ENCODE peak calls at places on chromosomes 7 and 10, in eight cellular contexts. Y is A549, G is gastrocnemius medialis, Q is ovary, E is testis, C is suprapubic skin, O is heart left ventricle, T is transverse colon. J is an unnamed sample.

GRCh38 chr7:35723011-35723410 is 28.1 kb upstream of the HERPUD2 start:
- DNase-seq in O (no peak), G (no peak), Q (no peak), Y (peak; percentile 39), E (no peak), T (no peak), C (no peak), J (no peak)

GRCh38 chr10:52187521-52188258 is 126.4 kb upstream of the DKK1 start:
- DNase-seq in O (no peak), T (no peak), Y (no peak), G (no peak), Q (no peak), E (no peak), C (no peak), J (no peak)

GRCh38 chr10:114487815-114488536 is 83.7 kb upstream of the AFAP1L2 start:
- DNase-seq in E (no peak), Y (no peak), G (no peak), Q (no peak), O (no peak), C (no peak), T (no peak), J (no peak)

GRCh38 chr10:52194188-52194587 is 119.9 kb upstream of the DKK1 start:
- DNase-seq in E (no peak), T (no peak), O (no peak), Y (no peak), C (no peak), G (no peak), Q (no peak), J (no peak)

GRCh38 chr10:7354330-7355047 is 56.3 kb downstream of the SFMBT2 start:
- DNase-seq in G (no peak), E (no peak), C (no peak), T (no peak), O (no peak), Q (no peak), Y (peak; percentile 85), J (no peak)

GRCh38 chr7:116984917-116985316 is 31.6 kb downstream of the ST7 start:
- DNase-seq in T (no peak), Y (peak; percentile 22), E (no peak), O (no peak), Q (no peak), G (no peak), C (no peak), J (no peak)

GRCh38 chr10:75469018-75469616 is 37.7 kb downstream of the LRMDA start:
- DNase-seq in Y (peak; percentile 78), E (peak; percentile 30), T (peak; percentile 13), Q (peak; percentile 79), O (peak; percentile 33), G (peak; percentile 62), C (no peak), J (no peak)

GRCh38 chr7:18901881-18902280 is 215.6 kb downstream of the TWIST1 start:
- DNase-seq in C (no peak), T (no peak), O (no peak), Y (no peak), Q (no peak), E (no peak), G (no peak), J (no peak)

GRCh38 chr10:14712991-14713422 is 61.7 kb downstream of the FAM107B start:
- DNase-seq in Q (no peak), T (no peak), O (no peak), Y (peak; percentile 10), C (no peak), E (no peak), G (no peak), J (no peak)

GRCh38 chr10:128727114-128727513 is 600.9 kb upstream of the MKI67 start:
- DNase-seq in Q (no peak), C (no peak), G (no peak), Y (no peak), T (no peak), O (no peak), E (no peak), J (no peak)

GRCh38 chr7:140478361-140479061 is 794 bp downstream of the MKRN1 start:
- DNase-seq in E (peak; percentile 36), T (peak; percentile 43), O (peak; percentile 45), Q (peak; percentile 43), G (peak; percentile 23), Y (peak; percentile 13), C (peak; percentile 79), J (no peak)

GRCh38 chr10:48457949-48458661 is 146.8 kb downstream of the ARHGAP22 start:
- DNase-seq in Q (no peak), T (no peak), E (no peak), G (no peak), Y (no peak), O (no peak), C (peak; percentile 73), J (no peak)

GRCh38 chr7:132080967-132081668 is 495.2 kb downstream of the PLXNA4 start:
- DNase-seq in Y (no peak), C (no peak), Q (peak; percentile 23), E (peak; percentile 27), G (peak; percentile 55), T (peak; percentile 17), O (no peak), J (no peak)

GRCh38 chr7:148916186-148916585 is 32.1 kb upstream of the EZH2 start:
- DNase-seq in E (no peak), T (no peak), O (no peak), Q (no peak), Y (no peak), G (no peak), C (no peak), J (no peak)

GRCh38 chr10:58645762-58646161 is 133.1 kb downstream of the BICC1 start:
- DNase-seq in Y (no peak), E (no peak), C (no peak), O (no peak), G (no peak), T (no peak), Q (no peak), J (no peak)

GRCh38 chr10:117413928-117414618 is 38.8 kb upstream of the PDZD8 start:
- DNase-seq in O (no peak), Y (peak; percentile 71), G (no peak), E (no peak), T (no peak), C (no peak), Q (no peak), J (no peak)

GRCh38 chr10:33734393-33735110 is 400.1 kb upstream of the NRP1 start:
- DNase-seq in O (no peak), G (no peak), C (no peak), E (no peak), Y (no peak), Q (no peak), T (no peak), J (no peak)

GRCh38 chr10:97159906-97160305 is 25.9 kb downstream of the SLIT1 start:
- DNase-seq in Y (no peak), T (no peak), G (no peak), E (no peak), O (no peak), C (no peak), Q (no peak), J (no peak)

GRCh38 chr10:132058111-132058745 is 7.5 kb upstream of the JAKMIP3 start:
- DNase-seq in G (no peak), Y (no peak), E (no peak), T (no peak), O (no peak), Q (no peak), C (no peak), J (no peak)

GRCh38 chr7:1569833-1570632 is at the start of gene PSMG3:
- DNase-seq in G (peak; percentile 87), T (peak; percentile 93), E (peak; percentile 94), Q (peak; percentile 90), Y (peak; percentile 92), O (peak; percentile 96), C (peak; percentile 96), J (peak; percentile 47)

GRCh38 chr7:1572111-1572510 is 2.3 kb upstream of the PSMG3 start:
- DNase-seq in E (no peak), O (no peak), Y (no peak), T (no peak), C (no peak), G (no peak), Q (no peak), J (no peak)

GRCh38 chr7:1569016-1569415 is 816 bp downstream of the PSMG3 start:
- DNase-seq in Q (no peak), G (no peak), E (no peak), T (no peak), C (no peak), O (no peak), Y (peak; percentile 74), J (no peak)

GRCh38 chr7:1569440-1569832 is 396 bp downstream of the PSMG3 start:
- DNase-seq in Y (no peak), T (no peak), O (no peak), C (no peak), E (no peak), Q (no peak), G (no peak), J (no peak)

GRCh38 chr7:1571261-1571650 is 1.4 kb upstream of the PSMG3 start:
- DNase-seq in Y (peak; percentile 51), T (no peak), O (no peak), C (no peak), E (no peak), G (no peak), Q (no peak), J (no peak)
- TF ChIP-seq POLR2A in Y (no peak), T (no peak), O (no peak), C (no peak), E (no peak), G (no peak), Q (no peak), J (no peak)

DNA sequence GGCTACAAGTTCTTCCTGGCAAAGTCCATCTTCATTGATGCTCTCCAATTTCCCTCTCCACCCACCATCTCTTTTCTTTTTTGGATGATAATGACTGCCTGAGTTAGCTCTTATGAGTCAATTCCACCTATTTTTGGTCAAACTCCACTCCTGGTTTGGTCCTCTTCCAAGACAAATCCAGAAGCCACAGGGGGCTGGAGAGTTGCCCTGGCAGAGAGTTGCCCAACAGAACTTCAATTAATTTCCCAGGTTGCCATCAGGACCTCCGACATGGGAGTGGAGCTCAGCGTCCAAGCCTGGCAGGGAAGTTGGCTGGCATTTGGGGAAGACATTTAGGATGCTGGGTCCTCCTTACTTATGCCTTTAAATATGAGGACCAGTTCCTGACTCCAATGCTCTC is 29.2 kb upstream of the KCNMA1 start:
- DNase-seq in Q (no peak), G (no peak), C (no peak), Y (no peak), T (no peak), O (no peak), E (no peak), J (no peak)
- H3K27ac ChIP-seq in Q (no peak overlapping the region), G (no peak overlapping the region), C (no peak overlapping the region), Y (no peak overlapping the region), T (no peak overlapping the region), O (no peak overlapping the region), E (no peak overlapping the region), J (no peak overlapping the region)

GRCh38 chr10:16352146-16352545 is 84.7 kb upstream of the PTER start:
- DNase-seq in C (no peak), G (no peak), Q (no peak), T (no peak), E (no peak), O (no peak), Y (no peak), J (no peak)
- H3K4me3 ChIP-seq in C (no peak overlapping the region), G (no peak overlapping the region), Q (no peak overlapping the region), T (no peak overlapping the region), E (no peak overlapping the region), O (no peak overlapping the region), Y (no peak overlapping the region), J (no peak overlapping the region)

DNA sequence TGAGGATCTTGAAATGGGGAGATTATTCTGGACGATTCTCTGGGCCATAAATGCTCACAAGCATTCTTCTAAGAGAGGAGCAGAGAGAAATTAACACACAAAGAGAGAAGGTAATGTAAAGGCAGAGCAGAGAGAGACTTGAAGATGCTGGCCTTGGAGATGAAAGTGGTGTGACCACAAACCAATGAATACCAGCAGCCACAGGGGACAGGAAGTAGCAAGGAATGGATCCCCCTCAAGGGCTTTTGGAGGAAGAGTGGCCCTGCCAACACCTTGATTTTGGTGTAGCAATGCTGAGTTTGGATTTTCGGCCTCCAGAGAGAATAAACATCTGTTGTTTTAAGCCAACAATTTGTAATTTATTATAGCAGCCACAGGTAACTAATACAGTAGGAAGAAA is 1155.6 kb downstream of the TYW1 start:
- DNase-seq in Y (no peak), E (no peak), O (no peak), T (no peak), Q (no peak), C (no peak), G (no peak), J (no peak)
- TF ChIP-seq POLR2A in Y (no peak), E (no peak), O (no peak), T (no peak), Q (no peak), C (no peak), G (no peak), J (no peak)

J was measured in esophagus squamous epithelium.